ENCODE peak calls at places on chromosomes 13 and 19, in four cellular contexts. One of them, this sample, is unnamed.

GRCh38 chr19:12527034-12527836 is 24.0 kb downstream of the ZNF564 start:
- DNase-seq in fibroblast of lung: peak; percentile 56
- DNase-seq in breast epithelium: no peak
- DNase-seq in CD8-positive, alpha-beta memory T cell: no peak
- DNase-seq in this sample: no peak

GRCh38 chr19:44890366-44891015 is 563 bp upstream of the TOMM40 start:
- DNase-seq in fibroblast of lung: peak; percentile 100
- DNase-seq in breast epithelium: peak; percentile 100
- DNase-seq in CD8-positive, alpha-beta memory T cell: no peak
- DNase-seq in this sample: peak; percentile 100

GRCh38 chr19:45917421-45918091 is 3.0 kb upstream of the NANOS2 start:
- DNase-seq in fibroblast of lung: no peak
- DNase-seq in breast epithelium: no peak
- DNase-seq in CD8-positive, alpha-beta memory T cell: no peak
- DNase-seq in this sample: no peak

GRCh38 chr13:26518433-26519084 is 38.9 kb upstream of the WASF3 start:
- DNase-seq in fibroblast of lung: no peak
- DNase-seq in breast epithelium: no peak
- DNase-seq in CD8-positive, alpha-beta memory T cell: no peak
- DNase-seq in this sample: no peak

GRCh38 chr13:52020191-52020590 is 4.3 kb upstream of the UTP14C start:
- DNase-seq in fibroblast of lung: no peak
- DNase-seq in breast epithelium: no peak
- DNase-seq in CD8-positive, alpha-beta memory T cell: no peak
- DNase-seq in this sample: no peak

GRCh38 chr19:18768997-18769891 is 21.9 kb downstream of the COMP start:
- DNase-seq in fibroblast of lung: no peak
- DNase-seq in breast epithelium: no peak
- DNase-seq in CD8-positive, alpha-beta memory T cell: no peak
- DNase-seq in this sample: peak; percentile 48

GRCh38 chr13:34647379-34647778 is 294.7 kb upstream of the NBEA start:
- DNase-seq in fibroblast of lung: no peak
- DNase-seq in breast epithelium: no peak
- DNase-seq in CD8-positive, alpha-beta memory T cell: no peak
- DNase-seq in this sample: no peak

GRCh38 chr13:80132741-80133601 is 208.0 kb downstream of the SPRY2 start:
- DNase-seq in fibroblast of lung: peak; percentile 65
- DNase-seq in breast epithelium: peak; percentile 53
- DNase-seq in CD8-positive, alpha-beta memory T cell: no peak
- DNase-seq in this sample: peak; percentile 59

GRCh38 chr19:17107546-17108452 is 32.2 kb downstream of the MYO9B start:
- DNase-seq in fibroblast of lung: peak; percentile 97
- DNase-seq in breast epithelium: peak; percentile 90
- DNase-seq in CD8-positive, alpha-beta memory T cell: no peak
- DNase-seq in this sample: peak; percentile 86

GRCh38 chr13:99525967-99526366 is 24.7 kb downstream of the TM9SF2 start:
- DNase-seq in fibroblast of lung: no peak
- DNase-seq in breast epithelium: no peak
- DNase-seq in CD8-positive, alpha-beta memory T cell: no peak
- DNase-seq in this sample: no peak

GRCh38 chr13:46168341-46168740 is 13.6 kb downstream of the LCP1 start:
- DNase-seq in fibroblast of lung: no peak
- DNase-seq in breast epithelium: peak; percentile 58
- DNase-seq in CD8-positive, alpha-beta memory T cell: peak; percentile 59
- DNase-seq in this sample: no peak

GRCh38 chr19:8458380-8458779 is 13.6 kb downstream of the HNRNPM start:
- DNase-seq in fibroblast of lung: no peak
- DNase-seq in breast epithelium: no peak
- DNase-seq in CD8-positive, alpha-beta memory T cell: no peak
- DNase-seq in this sample: no peak

GRCh38 chr19:28022506-28022905 is 1190.4 kb downstream of the UQCRFS1 start:
- DNase-seq in fibroblast of lung: no peak
- DNase-seq in breast epithelium: no peak
- DNase-seq in CD8-positive, alpha-beta memory T cell: no peak
- DNase-seq in this sample: no peak

GRCh38 chr13:83878691-83879410 is 3.4 kb downstream of the SLITRK1 start:
- DNase-seq in fibroblast of lung: no peak
- DNase-seq in breast epithelium: no peak
- DNase-seq in CD8-positive, alpha-beta memory T cell: no peak
- DNase-seq in this sample: no peak

GRCh38 chr19:51127755-51128154 is 3.0 kb downstream of the SIGLEC9 start:
- DNase-seq in fibroblast of lung: peak; percentile 10
- DNase-seq in breast epithelium: no peak
- DNase-seq in CD8-positive, alpha-beta memory T cell: no peak
- DNase-seq in this sample: no peak

GRCh38 chr19:16252459-16253205 is 54.9 kb downstream of the AP1M1 start:
- DNase-seq in fibroblast of lung: no peak
- DNase-seq in breast epithelium: no peak
- DNase-seq in CD8-positive, alpha-beta memory T cell: no peak
- DNase-seq in this sample: no peak

GRCh38 chr13:29594310-29594709 is 1.2 kb downstream of the SLC7A1 start:
- DNase-seq in fibroblast of lung: peak; percentile 78
- DNase-seq in breast epithelium: peak; percentile 51
- DNase-seq in CD8-positive, alpha-beta memory T cell: peak; percentile 54
- DNase-seq in this sample: no peak

GRCh38 chr19:49073514-49074378 is 1.2 kb upstream of the KCNA7 start:
- DNase-seq in fibroblast of lung: no peak
- DNase-seq in breast epithelium: no peak
- DNase-seq in CD8-positive, alpha-beta memory T cell: no peak
- DNase-seq in this sample: peak; percentile 86

GRCh38 chr19:15439078-15439799 is 10.5 kb downstream of the WIZ start:
- DNase-seq in fibroblast of lung: no peak
- DNase-seq in breast epithelium: no peak
- DNase-seq in CD8-positive, alpha-beta memory T cell: no peak
- DNase-seq in this sample: no peak

GRCh38 chr13:32587774-32588165 is 1.5 kb downstream of the PDS5B start:
- DNase-seq in fibroblast of lung: peak; percentile 50
- DNase-seq in breast epithelium: no peak
- DNase-seq in CD8-positive, alpha-beta memory T cell: no peak
- DNase-seq in this sample: no peak

GRCh38 chr19:45100797-45101196 is 7.8 kb downstream of the PPP1R37 start:
- DNase-seq in fibroblast of lung: peak; percentile 33
- DNase-seq in breast epithelium: no peak
- DNase-seq in CD8-positive, alpha-beta memory T cell: no peak
- DNase-seq in this sample: no peak

GRCh38 chr19:19670070-19670551 is 1.5 kb downstream of the ZNF101 start:
- DNase-seq in fibroblast of lung: no peak
- DNase-seq in breast epithelium: no peak
- DNase-seq in CD8-positive, alpha-beta memory T cell: peak; percentile 40
- DNase-seq in this sample: no peak

GRCh38 chr13:44244288-44244687 is 129.3 kb upstream of the SERP2 start:
- DNase-seq in fibroblast of lung: peak; percentile 82
- DNase-seq in breast epithelium: no peak
- DNase-seq in CD8-positive, alpha-beta memory T cell: no peak
- DNase-seq in this sample: no peak

GRCh38 chr13:32212420-32212819 is 102.7 kb downstream of the ZAR1L start:
- DNase-seq in fibroblast of lung: peak; percentile 92
- DNase-seq in breast epithelium: no peak
- DNase-seq in CD8-positive, alpha-beta memory T cell: no peak
- DNase-seq in this sample: no peak

GRCh38 chr19:31534786-31535185 is 185.6 kb upstream of the TSHZ3 start:
- DNase-seq in fibroblast of lung: no peak
- DNase-seq in breast epithelium: no peak
- DNase-seq in CD8-positive, alpha-beta memory T cell: no peak
- DNase-seq in this sample: no peak

GRCh38 chr13:21517576-21517975 is 58.5 kb upstream of the ZDHHC20 start:
- DNase-seq in fibroblast of lung: no peak
- DNase-seq in breast epithelium: no peak
- DNase-seq in CD8-positive, alpha-beta memory T cell: no peak
- DNase-seq in this sample: no peak

GRCh38 chr13:107373551-107373950 is 805.6 kb upstream of the ARGLU1 start:
- DNase-seq in fibroblast of lung: peak; percentile 91
- DNase-seq in breast epithelium: no peak
- DNase-seq in CD8-positive, alpha-beta memory T cell: no peak
- DNase-seq in this sample: no peak

GRCh38 chr13:75333103-75333502 is 148.9 kb downstream of the TBC1D4 start:
- DNase-seq in fibroblast of lung: no peak
- DNase-seq in breast epithelium: no peak
- DNase-seq in CD8-positive, alpha-beta memory T cell: no peak
- DNase-seq in this sample: no peak
- H3K27ac ChIP-seq in fibroblast of lung: no peak overlapping the region
- H3K27ac ChIP-seq in breast epithelium: no peak overlapping the region
- H3K27ac ChIP-seq in CD8-positive, alpha-beta memory T cell: no peak overlapping the region
- H3K27ac ChIP-seq in this sample: peak overlapping the region; percentile 75

DNA sequence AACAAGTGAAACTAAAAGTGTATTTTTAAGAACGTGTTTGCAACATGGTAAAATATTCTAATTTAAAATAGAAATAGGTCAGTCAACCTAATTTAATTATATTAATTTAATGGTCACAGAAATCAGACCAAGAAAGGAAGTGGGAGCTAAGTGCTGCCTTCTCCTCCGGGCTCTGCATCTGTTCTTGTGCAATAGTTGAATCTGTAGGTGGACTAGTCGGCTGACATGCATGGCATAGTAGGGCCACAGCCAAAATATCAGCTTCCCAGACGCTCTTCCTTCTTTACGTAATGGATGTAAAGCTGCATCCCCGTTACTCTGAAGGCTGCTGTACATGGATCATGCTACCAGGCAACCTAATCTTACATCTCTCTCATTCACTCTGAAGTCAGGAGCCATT is 47.3 kb downstream of the COL4A1 start:
- DNase-seq in fibroblast of lung: no peak
- DNase-seq in breast epithelium: no peak
- DNase-seq in CD8-positive, alpha-beta memory T cell: no peak
- DNase-seq in this sample: no peak
- H3K27ac ChIP-seq in fibroblast of lung: peak overlapping the region; percentile 8
- H3K27ac ChIP-seq in breast epithelium: peak overlapping the region; percentile 6
- H3K27ac ChIP-seq in CD8-positive, alpha-beta memory T cell: no peak overlapping the region
- H3K27ac ChIP-seq in this sample: peak overlapping the region; percentile 43

GRCh38 chr13:113491982-113492381 is 1.5 kb upstream of the DCUN1D2 start:
- DNase-seq in fibroblast of lung: no peak
- DNase-seq in breast epithelium: no peak
- DNase-seq in CD8-positive, alpha-beta memory T cell: no peak
- DNase-seq in this sample: no peak
- H3K27ac ChIP-seq in fibroblast of lung: peak overlapping the region; percentile 79
- H3K27ac ChIP-seq in breast epithelium: peak overlapping the region; percentile 87
- H3K27ac ChIP-seq in CD8-positive, alpha-beta memory T cell: peak overlapping the region; percentile 69
- H3K27ac ChIP-seq in this sample: peak overlapping the region; percentile 93

GRCh38 chr19:34773555-34773864 is 495 bp upstream of the ZNF599 start:
- DNase-seq in fibroblast of lung: no peak
- DNase-seq in breast epithelium: no peak
- DNase-seq in CD8-positive, alpha-beta memory T cell: no peak
- DNase-seq in this sample: no peak

GRCh38 chr19:34778342-34778741 is 5.3 kb upstream of the ZNF599 start:
- DNase-seq in fibroblast of lung: no peak
- DNase-seq in breast epithelium: no peak
- DNase-seq in CD8-positive, alpha-beta memory T cell: no peak
- DNase-seq in this sample: no peak

GRCh38 chr19:34774857-34775256 is 1.8 kb upstream of the ZNF599 start:
- DNase-seq in fibroblast of lung: no peak
- DNase-seq in breast epithelium: no peak
- DNase-seq in CD8-positive, alpha-beta memory T cell: no peak
- DNase-seq in this sample: no peak

GRCh38 chr19:34767967-34768366 is 5.0 kb downstream of the ZNF599 start:
- DNase-seq in fibroblast of lung: no peak
- DNase-seq in breast epithelium: no peak
- DNase-seq in CD8-positive, alpha-beta memory T cell: no peak
- DNase-seq in this sample: no peak

GRCh38 chr19:34772697-34773554 is at the start of gene ZNF599:
- DNase-seq in fibroblast of lung: peak; percentile 88
- DNase-seq in breast epithelium: peak; percentile 84
- DNase-seq in CD8-positive, alpha-beta memory T cell: peak; percentile 91
- DNase-seq in this sample: peak; percentile 89
- H3K27ac ChIP-seq in fibroblast of lung: peak within 1 kb of the TSS; percentile 59
- H3K27ac ChIP-seq in breast epithelium: peak within 1 kb of the TSS; percentile 81
- H3K27ac ChIP-seq in CD8-positive, alpha-beta memory T cell: peak within 1 kb of the TSS; percentile 75
- H3K27ac ChIP-seq in this sample: peak within 1 kb of the TSS; percentile 75

This sample was measured in gastrocnemius medialis.